ENCODE peak calls at places on chromosome 17, in five cellular contexts. G is IMR-90, F is PC-3, H is neuronal stem cell, X is uterus. T is an unnamed sample. For H3K36me3, the result is how much of the 10 kb centered on the place peaks cover.

GRCh38 chr17:36459601-36460000 is 26.9 kb upstream of the ZNHIT3 start:
- DNase-seq in G (no peak), F (no peak), X (no peak), H (no peak), T (no peak)

GRCh38 chr17:71850792-71851191 is 270.0 kb upstream of the SOX9 start:
- DNase-seq in H (no peak), X (no peak), G (no peak), F (no peak), T (no peak)

GRCh38 chr17:74972107-74972972 is at the start of gene HID1:
- DNase-seq in F (peak), X (no peak), H (peak), G (no peak), T (peak)

GRCh38 chr17:33802349-33803272 is 452.5 kb upstream of the CCL2 start:
- DNase-seq in X (no peak), G (no peak), F (no peak), H (no peak), T (no peak)

GRCh38 chr17:28982191-28982793 is 23.5 kb downstream of the SEZ6 start:
- DNase-seq in H (no peak), X (peak), F (no peak), G (peak), T (no peak)

GRCh38 chr17:72811976-72812687 is 280.4 kb downstream of the SLC39A11 start:
- DNase-seq in F (no peak), H (no peak), G (no peak), X (no peak), T (no peak)

GRCh38 chr17:77691216-77692085 is 267.1 kb upstream of the TNRC6C start:
- DNase-seq in F (no peak), H (no peak), X (no peak), G (no peak), T (no peak)

GRCh38 chr17:67072885-67073284 is 28.5 kb downstream of the CACNG1 start:
- DNase-seq in G (no peak), H (no peak), F (no peak), X (no peak), T (no peak)

GRCh38 chr17:27585153-27585681 is 45.8 kb upstream of the LGALS9 start:
- DNase-seq in X (no peak), G (no peak), F (no peak), H (no peak), T (no peak)

GRCh38 chr17:491086-492014 is 138.7 kb upstream of the RPH3AL start:
- DNase-seq in X (peak), F (no peak), H (peak), G (peak), T (peak)

GRCh38 chr17:40791808-40792436 is 7.8 kb downstream of the KRT28 start:
- DNase-seq in H (peak), F (peak), G (peak), X (no peak), T (no peak)

GRCh38 chr17:20120835-20121234 is 111.7 kb downstream of the SPECC1 start:
- DNase-seq in H (no peak), X (no peak), G (no peak), F (no peak), T (no peak)

GRCh38 chr17:69588739-69589334 is 174.3 kb downstream of the MAP2K6 start:
- DNase-seq in H (no peak), X (no peak), G (no peak), F (no peak), T (no peak)

GRCh38 chr17:2055494-2056220 is 754 bp downstream of the HIC1 start:
- DNase-seq in H (no peak), G (peak), F (no peak), X (peak), T (peak)

GRCh38 chr17:79915850-79916430 is 76.7 kb upstream of the CBX4 start:
- DNase-seq in F (peak), H (no peak), X (no peak), G (peak), T (peak)

GRCh38 chr17:41625602-41626001 is 1.2 kb upstream of the KRT17 start:
- DNase-seq in H (no peak), F (peak), G (no peak), X (no peak), T (peak)

GRCh38 chr17:36933174-36934143 is 3.8 kb upstream of the LHX1 start:
- DNase-seq in H (no peak), G (no peak), X (no peak), F (no peak), T (peak)

GRCh38 chr17:27543958-27544349 is 87.0 kb upstream of the LGALS9 start:
- DNase-seq in X (no peak), G (no peak), H (no peak), F (no peak), T (no peak)

GRCh38 chr17:39365252-39365651 is 36.2 kb downstream of the FBXL20 start:
- DNase-seq in F (no peak), G (peak), H (no peak), X (no peak), T (no peak)

GRCh38 chr17:50267074-50267841 is 7.0 kb upstream of the TMEM92 start:
- DNase-seq in F (no peak), H (no peak), G (peak), X (peak), T (no peak)

GRCh38 chr17:1720856-1721386 is 3.6 kb upstream of the WDR81 start:
- DNase-seq in F (peak), H (no peak), X (peak), G (peak), T (no peak)

GRCh38 chr17:12342609-12343248 is 322.1 kb downstream of the MAP2K4 start:
- DNase-seq in X (peak), G (no peak), H (peak), F (peak), T (no peak)

GRCh38 chr17:69809331-69809730 is 265.7 kb upstream of the KCNJ16 start:
- DNase-seq in F (no peak), X (no peak), G (no peak), H (no peak), T (no peak)

GRCh38 chr17:77887464-77888241 is 70.8 kb upstream of the TNRC6C start:
- DNase-seq in F (no peak), H (peak), X (peak), G (peak), T (peak)

GRCh38 chr17:69967910-69968411 is 107.1 kb upstream of the KCNJ16 start:
- DNase-seq in X (no peak), G (peak), H (no peak), F (no peak), T (no peak)

GRCh38 chr17:11618861-11619566 is 20.7 kb downstream of the DNAH9 start:
- DNase-seq in X (peak), F (peak), H (no peak), G (no peak), T (no peak)

GRCh38 chr17:57270801-57271245 is 14.5 kb downstream of the MSI2 start:
- DNase-seq in H (no peak), X (no peak), G (no peak), F (no peak), T (no peak)
- H3K36me3 ChIP-seq in H (under half), X (under half), G (under half), F (under half), T (under half)

DNA sequence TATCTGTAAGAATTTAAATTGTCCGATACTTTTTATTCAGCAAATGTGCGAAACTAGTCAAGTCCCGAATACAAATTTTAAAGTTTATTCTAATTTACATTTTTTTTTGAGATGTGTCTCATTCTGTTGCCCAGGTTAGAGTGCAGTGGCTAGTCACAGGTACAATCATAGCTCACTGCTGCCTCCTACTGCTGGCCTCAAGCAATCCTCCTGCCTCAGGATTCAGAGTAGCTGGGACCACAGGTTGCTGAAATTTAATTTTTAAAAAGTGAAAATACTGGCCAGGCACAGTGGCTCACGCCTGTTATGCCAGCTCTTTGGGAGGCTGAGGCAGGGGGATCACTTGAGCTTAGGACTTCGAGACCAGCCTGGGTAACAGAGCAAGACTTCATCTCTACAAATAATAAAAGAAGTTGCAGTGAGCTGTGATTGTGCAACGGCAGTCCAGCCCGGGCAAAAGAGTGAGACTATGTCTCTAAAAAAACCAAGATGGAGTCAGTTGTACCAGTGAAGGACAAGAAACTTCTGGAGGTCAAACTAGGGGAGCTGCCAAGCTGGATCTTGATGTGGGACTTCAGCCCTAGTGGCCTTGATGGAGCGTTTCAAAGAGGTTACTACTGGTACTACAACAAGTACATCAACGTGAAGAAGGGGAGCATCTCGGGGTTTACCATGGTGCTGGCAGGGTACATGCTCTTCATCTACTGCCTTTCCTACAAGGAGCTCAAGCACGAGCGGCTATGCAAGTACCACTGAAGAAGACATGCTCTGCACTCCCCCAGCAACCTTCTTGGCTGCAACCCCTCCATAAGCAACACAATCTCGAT is 5.6 kb downstream of the POLG2 start:
- DNase-seq in G (peak), X (no peak), F (peak), H (no peak), T (no peak)
- H3K36me3 ChIP-seq in G (under half), X (under half), F (under half), H (under half), T (half or more)

GRCh38 chr17:7499161-7499560 is 15.0 kb downstream of the POLR2A start:
- DNase-seq in F (no peak), G (no peak), H (no peak), X (no peak), T (no peak)

GRCh38 chr17:7503521-7503920 is 19.4 kb downstream of the POLR2A start:
- DNase-seq in X (no peak), F (no peak), G (no peak), H (no peak), T (no peak)

GRCh38 chr17:7502171-7502847 is 18.1 kb downstream of the POLR2A start:
- DNase-seq in X (no peak), F (no peak), G (no peak), H (no peak), T (no peak)

GRCh38 chr17:7502987-7503386 is 18.8 kb downstream of the POLR2A start:
- DNase-seq in H (no peak), F (no peak), X (no peak), G (no peak), T (no peak)

DNA sequence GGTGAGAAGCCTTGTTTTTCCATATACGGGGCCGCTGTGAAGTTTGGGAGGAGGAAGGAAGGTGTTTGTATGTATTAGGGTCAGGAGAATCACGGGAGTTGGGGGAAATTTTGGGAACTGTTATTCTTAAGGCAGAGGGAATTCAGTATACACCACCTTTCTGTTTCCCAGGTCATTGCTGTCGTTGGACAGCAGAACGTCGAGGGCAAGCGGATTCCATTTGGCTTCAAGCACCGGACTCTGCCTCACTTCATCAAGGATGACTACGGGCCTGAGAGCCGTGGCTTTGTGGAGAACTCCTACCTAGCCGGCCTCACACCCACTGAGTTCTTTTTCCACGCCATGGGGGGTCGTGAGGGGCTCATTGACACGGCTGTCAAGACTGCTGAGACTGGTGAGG is 17.6 kb downstream of the POLR2A start:
- DNase-seq in G (no peak), F (no peak), X (no peak), H (no peak), T (no peak)
- H3K36me3 ChIP-seq in G (half or more), F (half or more), X (under half), H (half or more), T (under half)

GRCh38 chr17:30148376-30148775 is 31.8 kb downstream of the NSRP1 start:
- DNase-seq in H (no peak), F (no peak), G (no peak), X (no peak), T (no peak)
- H3K36me3 ChIP-seq in H (under half), F (under half), G (under half), X (under half), T (under half)

DNA sequence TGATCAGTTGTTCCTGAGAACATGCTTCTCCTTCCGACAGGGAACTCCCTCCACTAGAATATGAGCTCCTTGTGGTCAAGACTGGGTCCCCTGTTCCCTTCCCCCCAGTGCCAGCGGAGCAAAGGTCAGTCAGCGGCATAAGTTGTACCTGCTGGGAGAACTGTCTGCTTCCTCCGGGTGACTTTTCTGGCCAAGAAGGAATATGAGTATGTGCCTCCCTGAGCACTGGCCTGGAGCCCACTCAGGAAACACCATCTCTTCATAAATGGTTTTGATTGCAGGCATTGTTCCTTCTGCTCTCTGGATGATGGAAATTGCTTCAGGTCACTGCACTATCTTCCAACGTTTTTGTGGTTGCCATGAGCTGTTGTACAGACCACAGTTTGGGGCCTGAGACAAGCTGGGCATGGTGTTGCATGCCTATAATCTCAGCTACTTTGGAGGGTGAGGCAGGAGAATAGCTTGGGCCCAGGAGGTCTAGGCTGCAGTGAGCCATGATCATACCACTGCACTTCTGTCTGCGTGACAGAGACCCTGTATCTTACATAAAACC is 2.9 kb upstream of the P4HB start:
- DNase-seq in G (no peak), X (no peak), H (no peak), F (no peak), T (no peak)
- H3K36me3 ChIP-seq in G (under half), X (under half), H (under half), F (under half), T (under half)

GRCh38 chr17:63817736-63818385 is 9.4 kb upstream of the PSMC5 start:
- DNase-seq in G (no peak), H (no peak), X (no peak), F (no peak), T (no peak)

GRCh38 chr17:63821809-63822208 is 5.4 kb upstream of the PSMC5 start:
- DNase-seq in F (no peak), H (no peak), G (no peak), X (no peak), T (no peak)

GRCh38 chr17:63819131-63819530 is 8.1 kb upstream of the PSMC5 start:
- DNase-seq in X (no peak), F (no peak), G (no peak), H (no peak), T (no peak)

GRCh38 chr17:63820963-63821561 is 6.2 kb upstream of the PSMC5 start:
- DNase-seq in X (no peak), G (no peak), F (no peak), H (no peak), T (no peak)

GRCh38 chr17:63819585-63820537 is 7.4 kb upstream of the PSMC5 start:
- DNase-seq in X (no peak), H (no peak), G (no peak), F (no peak), T (no peak)
- H3K36me3 ChIP-seq in X (under half), H (half or more), G (half or more), F (half or more), T (half or more)

T was measured in psoas muscle.